ENCODE peak calls at places on chromosomes 5 and 9, in ten cellular contexts. U, H, T, Q, J, Z, Y, A, N and P are unnamed samples. For H3K27me3, the result is how much of the 10 kb centered on the place peaks cover.

GRCh38 chr5:142783601-142784291 is 13.6 kb downstream of the ARHGAP26 start:
- DNase-seq in U (peak), H (no peak), T (peak), Q (no peak), J (no peak), Z (peak), Y (peak), A (no peak), N (no peak), P (no peak)

GRCh38 chr5:155792873-155793272 is 534.1 kb upstream of the SGCD start:
- DNase-seq in U (no peak), H (no peak), T (no peak), Q (no peak), J (no peak), Z (no peak), Y (no peak), A (no peak), N (no peak), P (no peak)

GRCh38 chr5:108143581-108143980 is 238.3 kb downstream of the FBXL17 start:
- DNase-seq in U (no peak), H (no peak), T (no peak), Q (no peak), J (peak), Z (no peak), Y (no peak), A (no peak), N (peak), P (no peak)

GRCh38 chr9:76667521-76667957 is 96.7 kb upstream of the PCA3 start:
- DNase-seq in U (no peak), H (no peak), T (no peak), Q (no peak), J (peak), Z (no peak), Y (no peak), A (no peak), N (peak), P (no peak)

GRCh38 chr9:81032030-81032572 is 657.2 kb downstream of the TLE1 start:
- DNase-seq in U (no peak), H (no peak), T (no peak), Q (no peak), J (peak), Z (peak), Y (no peak), A (no peak), N (peak), P (no peak)

GRCh38 chr5:124888050-124888506 is 141.6 kb upstream of the ZNF608 start:
- DNase-seq in U (no peak), H (no peak), T (no peak), Q (no peak), J (no peak), Z (no peak), Y (peak), A (no peak), N (peak), P (no peak)

GRCh38 chr5:150609843-150610584 is 30.4 kb upstream of the SYNPO start:
- DNase-seq in U (peak), H (peak), T (no peak), Q (no peak), J (no peak), Z (no peak), Y (no peak), A (no peak), N (no peak), P (no peak)

GRCh38 chr9:112430006-112430522 is 50.2 kb downstream of the HSDL2 start:
- DNase-seq in U (no peak), H (no peak), T (no peak), Q (no peak), J (no peak), Z (no peak), Y (no peak), A (no peak), N (no peak), P (no peak)

GRCh38 chr5:177520271-177520670 is 3.5 kb upstream of the DDX41 start:
- DNase-seq in U (no peak), H (no peak), T (no peak), Q (no peak), J (no peak), Z (no peak), Y (no peak), A (no peak), N (no peak), P (no peak)

GRCh38 chr5:62284946-62285891 is 20.8 kb upstream of the KIF2A start:
- DNase-seq in U (no peak), H (no peak), T (no peak), Q (no peak), J (no peak), Z (no peak), Y (no peak), A (no peak), N (no peak), P (no peak)

GRCh38 chr5:81140942-81141341 is 92.2 kb upstream of the CKMT2 start:
- DNase-seq in U (peak), H (no peak), T (no peak), Q (no peak), J (peak), Z (peak), Y (no peak), A (no peak), N (peak), P (no peak)

GRCh38 chr5:96226941-96227552 is 206.0 kb downstream of the PCSK1 start:
- DNase-seq in U (peak), H (no peak), T (no peak), Q (no peak), J (peak), Z (no peak), Y (no peak), A (no peak), N (peak), P (no peak)

GRCh38 chr5:32802764-32803163 is 91.6 kb downstream of the NPR3 start:
- DNase-seq in U (no peak), H (no peak), T (no peak), Q (no peak), J (no peak), Z (no peak), Y (no peak), A (no peak), N (no peak), P (no peak)

GRCh38 chr5:40578501-40579451 is 100.9 kb upstream of the PTGER4 start:
- DNase-seq in U (peak), H (no peak), T (no peak), Q (no peak), J (peak), Z (no peak), Y (no peak), A (no peak), N (peak), P (no peak)

DNA sequence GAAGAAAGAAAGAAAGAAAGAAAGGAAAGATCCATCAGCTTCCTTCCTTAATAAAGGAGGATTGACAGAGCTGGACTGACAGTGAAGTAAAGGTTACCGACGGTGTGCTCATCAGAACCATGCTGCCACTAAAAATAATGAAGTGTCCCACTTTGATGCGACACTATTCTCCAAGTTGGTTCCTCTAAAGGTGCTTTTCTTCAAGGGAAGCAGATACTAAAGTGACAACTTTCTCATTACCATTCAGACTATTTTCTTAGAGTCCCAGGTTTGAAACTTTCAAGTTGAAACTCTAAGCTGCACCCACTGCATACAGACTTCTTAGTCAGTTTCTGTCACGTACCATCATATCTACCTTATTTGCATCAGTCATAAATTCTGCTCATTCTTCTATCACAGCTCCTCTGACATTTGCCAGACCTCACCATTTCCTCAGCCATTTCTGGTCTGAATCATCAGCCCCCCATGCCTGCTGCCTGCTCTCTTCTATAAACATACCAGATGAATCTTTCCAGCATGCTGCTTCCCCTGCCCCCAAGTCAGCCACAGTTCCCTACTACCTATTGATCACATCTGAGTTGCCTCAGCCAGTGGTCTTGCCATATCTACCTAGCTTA is 177.6 kb downstream of the DEPDC1B start:
- DNase-seq in U (no peak), H (no peak), T (no peak), Q (no peak), J (peak), Z (no peak), Y (no peak), A (no peak), N (peak), P (no peak)
- H3K27ac ChIP-seq in U (no peak), H (no peak), T (no peak), Q (no peak), J (no peak), Z (no peak), Y (no peak), A (peak), N (no peak), P (no peak)

DNA sequence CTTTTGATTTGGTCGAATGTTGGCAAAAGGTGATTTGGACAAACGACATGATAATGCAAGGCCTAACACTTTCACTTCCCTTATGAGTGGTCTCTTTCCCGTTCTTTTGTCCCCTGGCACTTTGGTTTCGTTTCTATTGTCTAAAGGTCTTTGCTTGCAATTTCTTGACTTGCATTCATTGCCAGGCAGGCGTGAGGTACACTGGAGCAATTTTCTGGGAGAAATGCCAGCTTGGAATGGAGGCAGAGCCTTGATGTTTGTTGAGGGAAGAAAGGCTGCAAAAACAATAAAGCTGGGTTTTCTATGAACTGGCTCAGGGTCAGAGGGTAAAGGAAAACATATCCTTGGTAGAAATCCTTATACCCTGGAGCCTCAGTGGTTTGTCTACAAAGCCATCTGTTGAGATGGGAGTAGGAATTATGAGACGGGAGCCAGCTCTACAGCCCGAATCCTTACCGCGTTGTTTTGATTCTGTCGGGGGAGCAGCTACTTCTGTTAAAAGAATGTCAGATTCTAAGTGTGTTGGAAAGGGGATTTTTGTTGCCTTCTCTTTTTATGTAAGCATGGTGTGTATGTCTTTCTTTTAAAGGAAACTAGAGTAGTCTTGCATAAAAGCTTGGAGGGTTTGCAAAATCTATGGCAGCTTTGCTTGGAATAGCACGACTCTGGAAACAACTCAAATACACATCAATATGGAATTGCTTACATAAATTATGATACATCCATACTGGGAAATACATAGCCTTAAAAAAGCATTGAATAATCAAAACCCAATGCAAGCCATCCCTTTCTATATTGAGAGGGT is 158.9 kb downstream of the RMI1 start:
- DNase-seq in U (peak), H (peak), T (no peak), Q (peak), J (peak), Z (peak), Y (no peak), A (no peak), N (no peak), P (no peak)
- H3K27me3 ChIP-seq in U (under half), H (under half), T (under half), Q (under half), J (half or more), Z (under half), Y (half or more), A (under half), N (under half), P (under half)

GRCh38 chr9:136531186-136531903 is 14.5 kb downstream of the NOTCH1 start:
- DNase-seq in U (no peak), H (no peak), T (no peak), Q (no peak), J (no peak), Z (no peak), Y (no peak), A (no peak), N (no peak), P (no peak)
- TF ChIP-seq CTCF in U (no peak), H (no peak), T (no peak), Q (no peak), J (no peak), Z (no peak), Y (no peak), A (no peak), N (no peak), P (no peak)

DNA sequence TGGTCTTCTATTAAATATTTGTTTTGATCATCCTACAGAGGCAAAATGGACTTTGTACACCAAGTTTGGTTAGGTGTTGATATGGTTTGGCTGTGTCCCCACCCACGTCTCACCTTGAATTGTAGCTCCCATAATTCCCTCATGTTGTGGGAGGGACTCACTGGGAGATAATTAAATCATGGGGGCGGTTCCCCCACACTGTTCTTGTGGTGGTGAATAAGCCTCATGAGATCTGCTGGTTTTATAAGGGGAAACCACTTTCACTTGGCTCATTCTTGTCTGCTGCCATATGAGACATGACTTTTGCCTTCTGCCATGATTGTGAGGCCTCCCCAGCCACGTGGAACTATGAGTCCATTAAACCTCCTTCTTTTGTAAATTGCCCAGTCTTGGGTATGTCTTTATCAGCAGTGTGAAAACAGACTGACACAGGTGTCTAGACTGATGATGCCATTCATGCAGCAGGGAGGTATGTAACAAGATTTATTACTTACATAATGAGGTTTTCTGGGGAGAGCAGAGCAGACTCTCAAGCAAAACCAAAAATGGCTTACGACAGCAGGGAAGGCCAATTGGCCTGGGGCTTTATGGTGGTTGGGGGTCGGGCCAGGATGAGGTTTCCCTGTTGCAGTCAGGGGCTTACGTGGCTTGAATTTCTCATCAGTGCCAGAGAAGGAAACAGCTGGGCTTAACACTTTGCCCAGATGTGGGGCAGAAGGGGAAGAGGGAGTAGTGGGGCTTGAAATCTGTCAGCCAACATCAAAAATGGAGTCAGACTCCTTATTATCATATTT is 9.5 kb upstream of the COMMD10 start:
- DNase-seq in U (no peak), H (no peak), T (no peak), Q (no peak), J (no peak), Z (no peak), Y (no peak), A (no peak), N (no peak), P (no peak)
- H3K27ac ChIP-seq in U (no peak), H (no peak), T (no peak), Q (no peak), J (no peak), Z (no peak), Y (no peak), A (no peak), N (no peak), P (no peak)

GRCh38 chr9:123349033-123349432 is 7.0 kb upstream of the CRB2 start:
- DNase-seq in U (no peak), H (no peak), T (no peak), Q (no peak), J (no peak), Z (no peak), Y (no peak), A (no peak), N (no peak), P (no peak)

GRCh38 chr9:123353041-123353440 is 3.0 kb upstream of the CRB2 start:
- DNase-seq in U (no peak), H (peak), T (peak), Q (no peak), J (no peak), Z (no peak), Y (no peak), A (no peak), N (no peak), P (no peak)

GRCh38 chr9:123348317-123348992 is 7.5 kb upstream of the CRB2 start:
- DNase-seq in U (no peak), H (no peak), T (peak), Q (no peak), J (no peak), Z (no peak), Y (peak), A (no peak), N (no peak), P (no peak)

GRCh38 chr9:123349691-123350480 is 6.1 kb upstream of the CRB2 start:
- DNase-seq in U (peak), H (peak), T (no peak), Q (peak), J (peak), Z (peak), Y (peak), A (no peak), N (peak), P (peak)

DNA sequence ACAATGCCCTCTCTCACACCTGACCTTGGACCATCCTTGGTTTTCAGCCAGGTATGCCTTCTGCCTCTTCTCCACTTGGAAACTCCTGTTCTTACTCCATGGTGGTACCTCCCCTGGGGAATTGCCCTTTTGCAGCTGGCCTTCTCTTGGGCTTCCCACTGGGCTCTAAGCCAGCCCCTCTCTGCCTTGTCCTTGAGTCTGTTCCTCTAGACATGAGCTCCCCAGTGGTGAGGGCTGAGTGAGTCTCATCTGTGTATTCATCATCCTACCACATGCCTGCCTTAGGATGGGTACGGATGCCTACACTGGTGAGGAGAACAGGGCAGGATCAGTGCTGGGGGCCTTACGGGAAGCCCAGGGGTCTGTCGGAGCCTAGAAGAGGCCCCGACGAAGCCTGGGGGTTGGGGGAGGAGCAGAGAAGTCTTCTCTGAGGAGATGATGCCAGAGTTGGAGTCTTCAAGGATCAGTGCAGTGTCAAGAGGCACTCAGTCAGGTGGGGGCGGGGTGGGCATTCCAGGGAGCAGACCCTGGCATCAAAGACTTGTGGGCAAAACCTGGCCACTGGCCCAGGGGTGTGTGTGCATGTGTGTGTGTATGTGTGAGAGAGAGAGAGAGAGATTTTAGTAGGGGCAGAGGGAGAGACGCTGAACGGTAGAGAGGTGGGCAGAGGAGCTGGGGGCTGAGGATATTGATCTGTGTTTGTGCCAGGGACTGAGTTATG is 5.2 kb upstream of the CRB2 start:
- DNase-seq in U (no peak), H (no peak), T (no peak), Q (no peak), J (no peak), Z (peak), Y (no peak), A (no peak), N (no peak), P (no peak)
- H3K27me3 ChIP-seq in U (under half), H (under half), T (under half), Q (under half), J (under half), Z (under half), Y (under half), A (under half), N (under half), P (under half)

GRCh38 chr5:179825655-179826182 is 5.0 kb downstream of the SQSTM1 start:
- DNase-seq in U (no peak), H (no peak), T (peak), Q (no peak), J (no peak), Z (no peak), Y (no peak), A (no peak), N (no peak), P (no peak)
- TF ChIP-seq CTCF in U (no peak), H (no peak), T (no peak), Q (no peak), J (no peak), Z (no peak), Y (no peak), A (no peak), N (peak), P (no peak)

DNA sequence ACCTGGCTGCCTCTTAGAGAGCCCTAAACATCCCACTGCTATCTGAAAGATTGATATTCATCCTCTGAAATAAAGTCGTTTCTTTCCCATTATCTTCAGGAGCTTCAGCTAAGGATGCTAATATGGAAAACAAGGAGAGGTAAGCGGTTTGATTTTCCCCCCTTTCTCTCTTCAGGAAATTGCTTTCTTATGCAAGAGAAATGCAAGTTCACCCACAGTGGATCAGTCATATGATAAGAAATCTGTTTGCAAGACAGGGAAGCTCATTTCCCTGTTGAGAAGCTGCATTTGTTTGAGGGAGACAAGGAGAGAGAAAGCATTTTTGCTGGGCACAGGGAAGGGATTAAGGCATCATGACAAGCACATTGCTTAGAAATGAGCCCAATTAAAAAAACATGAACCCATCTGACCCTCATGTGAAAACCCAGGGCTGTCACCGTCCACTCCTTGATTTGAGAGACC is 53.7 kb upstream of the BOD1 start:
- DNase-seq in U (no peak), H (peak), T (no peak), Q (no peak), J (peak), Z (no peak), Y (peak), A (no peak), N (no peak), P (no peak)
- H3K27ac ChIP-seq in U (no peak), H (no peak), T (no peak), Q (peak), J (no peak), Z (peak), Y (peak), A (no peak), N (no peak), P (no peak)